ENCODE peak calls at places on chromosomes 13 and 19, in four cellular contexts. B is psoas muscle, D is upper lobe of left lung, K is left lung. T is an unnamed sample. For H3K27me3, the result is how much of the 10 kb centered on the place peaks cover.

GRCh38 chr13:73231456-73231855 is 172.7 kb downstream of the KLF5 start:
- DNase-seq in B (no peak), K (no peak), D (no peak), T (no peak)

GRCh38 chr19:46410205-46411087 is 2.9 kb downstream of the CCDC8 start:
- DNase-seq in D (no peak), B (no peak), K (no peak), T (no peak)

GRCh38 chr19:3765121-3765520 is 2.6 kb downstream of the MRPL54 start:
- DNase-seq in K (no peak), D (no peak), B (no peak), T (no peak)

GRCh38 chr13:112697756-112698655 is 8.2 kb downstream of the ATP11A start:
- DNase-seq in D (no peak), K (peak), B (no peak), T (peak)

GRCh38 chr19:55369651-55370304 is 485 bp downstream of the IL11 start:
- DNase-seq in K (no peak), B (no peak), D (no peak), T (no peak)

GRCh38 chr19:3458595-3459284 is 21.6 kb downstream of the SMIM24 start:
- DNase-seq in D (no peak), B (no peak), K (peak), T (no peak)

GRCh38 chr19:55096061-55096701 is 20.5 kb downstream of the EPS8L1 start:
- DNase-seq in B (no peak), D (no peak), K (no peak), T (no peak)

GRCh38 chr19:1957562-1958248 is 16.7 kb downstream of the CSNK1G2 start:
- DNase-seq in B (no peak), D (no peak), K (no peak), T (no peak)

GRCh38 chr13:111074826-111075225 is 40.3 kb upstream of the ARHGEF7 start:
- DNase-seq in B (no peak), K (no peak), D (no peak), T (no peak)

GRCh38 chr19:29266603-29267002 is 53.7 kb upstream of the UQCRFS1 start:
- DNase-seq in D (no peak), B (no peak), K (no peak), T (no peak)

GRCh38 chr19:58544591-58545285 is 874 bp downstream of the TRIM28 start:
- DNase-seq in K (no peak), D (peak), B (no peak), T (no peak)

GRCh38 chr13:30181856-30182651 is 125.3 kb downstream of the KATNAL1 start:
- DNase-seq in D (no peak), K (no peak), B (no peak), T (no peak)

GRCh38 chr19:17942181-17942580 is 9.4 kb downstream of the CCDC124 start:
- DNase-seq in B (no peak), K (no peak), D (no peak), T (no peak)

GRCh38 chr19:38047048-38047435 is 140.0 kb downstream of the SIPA1L3 start:
- DNase-seq in B (no peak), D (no peak), K (no peak), T (no peak)

GRCh38 chr13:32585625-32586021 is 629 bp upstream of the PDS5B start:
- DNase-seq in D (no peak), K (no peak), B (no peak), T (no peak)

GRCh38 chr19:6718111-6718740 is 2.2 kb downstream of the C3 start:
- DNase-seq in B (no peak), K (no peak), D (no peak), T (no peak)

GRCh38 chr19:5214371-5214770 is 126.2 kb downstream of the PTPRS start:
- DNase-seq in D (no peak), B (no peak), K (no peak), T (no peak)

GRCh38 chr13:51148952-51149573 is 38.0 kb upstream of the C13orf42 start:
- DNase-seq in B (no peak), D (no peak), K (no peak), T (no peak)

GRCh38 chr13:111302045-111302722 is 18.3 kb upstream of the TEX29 start:
- DNase-seq in D (no peak), K (no peak), B (no peak), T (no peak)

GRCh38 chr19:6108721-6109633 is 1.3 kb downstream of the RFX2 start:
- DNase-seq in D (peak), B (peak), K (peak), T (no peak)

GRCh38 chr19:42206871-42207755 is 10.4 kb downstream of the DEDD2 start:
- DNase-seq in D (no peak), B (no peak), K (no peak), T (no peak)

GRCh38 chr19:29401712-29402421 is 123.9 kb upstream of the VSTM2B start:
- DNase-seq in D (no peak), B (no peak), K (no peak), T (no peak)

GRCh38 chr19:56097776-56098175 is 23.3 kb downstream of the ZNF787 start:
- DNase-seq in K (no peak), D (no peak), B (no peak), T (no peak)

GRCh38 chr13:46749951-46750350 is 47.0 kb downstream of the ESD start:
- DNase-seq in K (no peak), D (no peak), B (no peak), T (no peak)

GRCh38 chr19:33390120-33390907 is 16.8 kb downstream of the CEBPG start:
- DNase-seq in D (peak), K (peak), B (peak), T (peak)

GRCh38 chr19:11182994-11183393 is 14.4 kb downstream of the KANK2 start:
- DNase-seq in D (no peak), K (no peak), B (no peak), T (no peak)

GRCh38 chr13:63208811-63209210 is 1793.2 kb upstream of the PCDH20 start:
- DNase-seq in K (no peak), B (no peak), D (no peak), T (no peak)

GRCh38 chr13:76500894-76501293 is 385.3 kb downstream of the KCTD12 start:
- DNase-seq in K (no peak), B (no peak), D (no peak), T (no peak)

GRCh38 chr13:78601124-78601885 is 2.0 kb downstream of the POU4F1 start:
- DNase-seq in D (no peak), K (no peak), B (no peak), T (no peak)

GRCh38 chr19:40800339-40800996 is 1.5 kb downstream of the EGLN2 start:
- DNase-seq in D (no peak), B (no peak), K (no peak), T (no peak)

GRCh38 chr13:52845334-52845761 is 3.1 kb downstream of the PCDH8 start:
- DNase-seq in K (no peak), B (no peak), D (no peak), T (no peak)

GRCh38 chr13:42551611-42552010 is 22.3 kb upstream of the TNFSF11 start:
- DNase-seq in K (no peak), B (no peak), D (no peak), T (no peak)

GRCh38 chr13:95533545-95534135 is 18.9 kb upstream of the CLDN10 start:
- DNase-seq in D (no peak), B (no peak), K (no peak), T (no peak)

GRCh38 chr19:51546107-51546649 is 14.7 kb upstream of the SIGLEC6 start:
- DNase-seq in D (no peak), B (no peak), K (no peak), T (no peak)

GRCh38 chr19:36113895-36114762 is 546 bp downstream of the POLR2I start:
- DNase-seq in B (peak), K (peak), D (peak), T (no peak)

GRCh38 chr19:30047355-30047895 is 105.4 kb downstream of the URI1 start:
- DNase-seq in B (no peak), D (no peak), K (no peak), T (no peak)

GRCh38 chr13:23658929-23659541 is 88.8 kb downstream of the TNFRSF19 start:
- DNase-seq in B (peak), K (no peak), D (no peak), T (no peak)

GRCh38 chr13:106291006-106291405 is 244.5 kb downstream of the EFNB2 start:
- DNase-seq in K (no peak), D (no peak), B (no peak), T (no peak)

DNA sequence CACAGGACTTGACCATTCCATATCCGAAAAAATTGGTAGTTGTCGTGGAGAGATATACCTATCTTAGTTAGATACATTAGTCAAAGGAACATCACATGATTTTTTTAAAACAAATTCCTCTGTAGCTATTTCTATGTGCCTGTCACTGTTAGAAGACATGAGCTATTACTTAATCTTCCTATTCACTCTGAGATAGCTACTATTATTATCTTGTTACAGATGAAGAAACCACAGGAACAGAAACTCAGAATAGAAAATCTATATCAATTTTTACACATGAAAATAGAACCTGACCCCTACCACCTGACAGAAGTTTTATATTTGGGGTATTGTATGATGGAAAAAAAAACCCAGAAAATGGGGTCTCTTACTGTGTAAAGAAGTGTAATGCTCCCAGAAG is 68.9 kb upstream of the TDRD3 start:
- DNase-seq in B (no peak), D (no peak), K (no peak), T (no peak)
- TF ChIP-seq CTCF in B (no peak), D (no peak), K (no peak), T (no peak)

DNA sequence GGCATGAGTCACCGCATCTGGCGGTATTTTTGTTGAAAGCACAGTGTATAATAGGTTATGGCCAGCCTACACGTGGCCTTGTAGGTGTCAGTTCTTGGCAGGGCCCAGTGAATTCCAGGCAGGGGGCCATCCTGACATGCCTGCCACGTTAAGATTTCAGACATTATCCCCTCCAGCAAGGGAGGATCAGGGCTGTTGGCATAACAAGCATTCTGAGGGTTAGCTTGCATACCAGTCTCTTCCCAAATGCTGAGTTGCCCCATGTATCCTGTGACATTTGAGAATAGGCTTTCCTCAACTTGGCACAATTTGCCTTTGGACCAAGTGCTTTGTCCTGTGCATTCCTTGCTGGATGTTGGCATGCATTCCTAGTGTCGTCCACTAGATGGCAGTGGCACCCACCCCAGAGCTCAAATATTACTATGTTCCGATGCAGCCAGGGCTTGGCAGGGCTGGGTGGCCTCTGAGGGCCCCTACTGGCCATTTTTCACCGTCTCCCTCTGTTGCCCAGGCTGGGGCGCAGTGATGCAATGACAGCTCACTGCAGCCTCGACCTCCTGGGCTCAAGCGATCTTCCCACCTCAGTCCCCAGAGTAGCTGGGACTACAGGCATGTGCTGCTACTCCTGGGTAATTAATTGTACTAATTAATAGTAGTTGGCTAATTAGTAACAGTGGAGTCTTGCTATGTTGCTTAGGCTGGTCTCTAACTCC is 31.2 kb downstream of the NLRP12 start:
- DNase-seq in B (peak), K (peak), D (peak), T (peak)
- H3K27me3 ChIP-seq in B (under half), K (under half), D (under half), T (under half)

DNA sequence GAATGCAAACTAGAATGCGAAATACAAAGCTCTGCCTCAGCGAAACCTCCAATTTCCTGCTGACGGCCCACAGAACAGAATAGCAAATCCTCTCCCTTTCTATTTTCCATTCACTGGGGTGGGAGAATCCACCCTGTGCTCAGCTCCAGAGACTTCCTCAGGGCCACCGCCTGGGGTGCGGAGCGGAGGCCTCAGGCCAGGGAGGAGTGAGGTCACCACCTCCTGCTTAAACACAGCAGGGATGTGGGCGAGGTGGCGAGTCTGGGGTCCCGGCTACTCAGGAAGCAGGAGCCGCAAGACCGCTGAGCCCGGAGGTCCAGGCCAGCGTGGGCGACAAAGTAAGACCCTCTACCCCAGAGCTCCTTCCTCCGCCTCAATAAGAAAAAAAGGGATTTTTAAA is 666 bp upstream of the ZNF320 start:
- DNase-seq in K (no peak), D (no peak), B (peak), T (no peak)
- H3K4me3 ChIP-seq in K (peak), D (no peak), B (peak), T (peak)

DNA sequence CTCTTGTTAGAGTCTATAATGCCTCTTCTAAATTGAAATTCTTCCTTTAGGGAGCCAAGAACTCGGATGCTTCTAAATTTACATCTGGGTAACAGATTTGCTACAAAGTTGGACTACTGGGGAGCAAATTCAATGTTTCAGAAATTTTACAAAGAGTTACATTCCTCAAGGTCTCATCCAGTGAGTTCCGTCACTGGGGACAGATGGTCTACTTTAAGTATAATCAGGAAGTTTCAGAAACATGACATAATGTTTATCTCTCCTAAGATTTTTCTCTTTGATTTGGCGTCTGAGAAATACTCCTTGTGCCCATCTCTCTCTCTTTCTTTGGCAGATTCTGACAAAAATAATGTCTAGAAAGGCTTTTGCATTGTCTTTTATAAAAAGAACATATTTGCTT is 81.5 kb upstream of the MBNL2 start:
- DNase-seq in D (no peak), K (no peak), B (no peak), T (no peak)
- TF ChIP-seq CTCF in D (no peak), K (no peak), B (no peak), T (no peak)

DNA sequence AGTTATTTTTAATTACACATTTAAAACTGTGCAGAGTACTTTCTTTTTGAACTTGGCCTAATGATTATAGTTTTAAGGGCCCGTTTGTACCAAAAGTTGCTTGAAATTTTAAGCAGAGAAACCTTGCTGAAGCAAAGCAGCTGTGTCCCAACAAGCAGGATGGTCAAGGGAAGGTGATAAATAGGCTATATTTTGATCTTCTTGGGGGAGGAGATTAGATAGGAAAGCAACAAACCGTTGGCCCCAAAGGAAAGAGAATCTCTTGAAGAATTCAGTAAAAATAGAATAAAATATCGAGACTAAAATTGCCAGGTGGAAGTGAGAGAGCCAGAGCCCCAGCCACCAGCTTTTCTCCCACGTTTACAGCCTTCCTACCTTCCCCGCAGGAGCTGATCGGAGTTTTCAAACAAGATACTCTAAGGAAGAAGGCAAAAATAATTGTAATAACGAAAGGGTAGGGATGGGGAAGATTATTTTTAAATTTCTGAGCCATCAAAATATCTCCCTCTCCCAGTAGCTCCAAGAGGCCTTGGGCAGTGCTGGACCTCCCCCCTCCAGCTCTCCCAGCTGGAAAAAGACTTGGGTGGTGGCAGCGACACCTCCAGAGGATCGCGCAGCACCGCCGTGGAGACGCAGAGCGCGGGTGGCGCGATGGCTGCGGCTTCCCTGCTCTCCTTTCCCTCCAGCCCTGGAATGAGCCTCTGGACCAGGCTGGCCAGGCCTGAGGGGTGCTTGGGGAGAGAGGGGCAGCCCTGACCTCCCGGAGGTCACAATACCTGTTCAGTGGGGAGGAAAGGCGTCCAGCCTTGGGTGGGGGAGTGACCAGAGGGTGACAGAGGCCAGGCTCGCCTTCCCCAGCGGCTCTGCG is 5.8 kb downstream of the ZIC2 start:
- DNase-seq in K (no peak), D (no peak), B (no peak), T (peak)
- H3K27me3 ChIP-seq in K (half or more), D (half or more), B (half or more), T (half or more)

DNA sequence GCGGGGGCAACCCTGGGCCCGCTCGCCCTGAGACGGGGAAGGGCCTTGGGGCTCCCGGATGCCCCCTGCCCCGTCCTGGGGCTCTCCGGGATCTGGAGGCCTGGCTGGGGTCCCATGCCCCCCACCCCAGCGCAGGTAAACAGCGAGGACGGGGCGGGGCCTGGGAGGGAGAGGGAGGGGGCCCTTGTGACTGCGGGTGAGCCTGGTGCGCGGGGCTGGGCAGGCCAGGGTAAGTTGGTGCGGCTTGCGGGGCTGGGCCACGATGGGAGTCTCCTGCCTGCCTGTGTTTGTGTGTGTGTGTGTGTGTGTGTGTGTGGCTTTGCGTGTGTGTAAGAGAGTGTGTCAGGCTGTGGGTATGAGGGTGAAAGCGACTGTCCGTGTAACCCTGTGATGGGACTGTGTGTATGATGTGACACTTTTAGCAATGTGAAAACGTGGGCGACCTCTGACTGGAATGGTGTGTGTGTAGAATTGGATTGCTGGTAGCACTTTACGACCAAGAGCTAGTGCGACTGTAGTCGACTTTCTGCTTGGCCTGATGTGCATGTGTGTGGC is 426 bp downstream of the KLC3 start:
- DNase-seq in D (no peak), B (no peak), K (no peak), T (no peak)
- H3K4me3 ChIP-seq in D (no peak), B (peak), K (peak), T (no peak)

GRCh38 chr13:109026266-109026665 is 396.9 kb downstream of the MYO16 start:
- DNase-seq in K (no peak), B (no peak), D (no peak), T (no peak)
- TF ChIP-seq CTCF in K (no peak), B (no peak), D (no peak), T (no peak)

GRCh38 chr13:44045179-44045562 is 165.5 kb downstream of the LACC1 start:
- DNase-seq in K (no peak), B (no peak), D (no peak), T (peak)
- H3K27me3 ChIP-seq in K (under half), B (under half), D (under half), T (under half)

DNA sequence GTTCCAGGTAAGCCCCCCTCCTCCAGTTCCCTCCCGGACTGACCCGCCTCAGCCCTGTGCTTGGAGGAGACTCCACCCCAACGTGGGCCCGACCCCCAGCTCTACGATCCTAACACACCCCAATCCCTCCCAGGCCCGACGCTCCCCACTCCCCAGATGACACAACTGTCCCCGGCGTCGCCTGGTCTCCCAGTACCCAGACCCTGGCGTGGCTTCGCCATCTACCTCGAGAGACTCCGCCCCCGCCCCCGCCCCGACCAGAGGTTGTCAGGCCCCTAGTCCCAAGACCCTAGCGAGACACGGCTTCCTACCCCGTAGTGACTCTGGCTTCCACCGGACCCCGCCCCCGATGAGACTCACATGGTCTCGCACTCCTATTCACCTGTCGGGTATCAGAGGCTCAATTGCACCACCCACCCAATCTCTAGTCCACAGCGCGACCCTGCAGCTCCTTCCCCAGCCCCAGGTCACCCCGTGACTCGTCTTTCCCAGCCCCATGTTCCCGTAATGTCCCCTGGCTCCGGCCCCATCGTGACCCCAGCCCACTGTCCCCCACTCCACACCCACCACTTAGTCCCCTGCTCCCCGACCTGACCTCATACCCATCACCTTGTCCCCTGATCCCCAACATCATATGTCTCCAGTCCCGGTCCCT is 2.9 kb downstream of the CD37 start:
- DNase-seq in D (no peak), B (no peak), K (no peak), T (no peak)
- H3K4me3 ChIP-seq in D (no peak), B (peak), K (no peak), T (peak)